ENCODE peak calls at places on chromosomes 3 and 15, in four cellular contexts. One of them, this sample, is unnamed.
A peak's percentile ranks its signal among the peaks of the same experiment; 100 is the strongest.

GRCh38 chr3:66598168-66598567 is 97.3 kb upstream of the LRIG1 start:
- DNase-seq in tibial artery: peak; percentile 68
- DNase-seq in kidney: no peak
- DNase-seq in heart right ventricle: no peak
- DNase-seq in this sample: peak; percentile 57

GRCh38 chr15:87877114-87877810 is 379.3 kb downstream of the NTRK3 start:
- DNase-seq in tibial artery: no peak
- DNase-seq in kidney: no peak
- DNase-seq in heart right ventricle: peak; percentile 18
- DNase-seq in this sample: no peak

GRCh38 chr15:84727429-84727828 is 11.5 kb upstream of the SEC11A start:
- DNase-seq in tibial artery: no peak
- DNase-seq in kidney: no peak
- DNase-seq in heart right ventricle: no peak
- DNase-seq in this sample: no peak

GRCh38 chr3:181629029-181629428 is 82.7 kb upstream of the SOX2 start:
- DNase-seq in tibial artery: no peak
- DNase-seq in kidney: no peak
- DNase-seq in heart right ventricle: no peak
- DNase-seq in this sample: no peak

GRCh38 chr3:60514866-60515265 is 736.4 kb downstream of the FHIT start:
- DNase-seq in tibial artery: no peak
- DNase-seq in kidney: no peak
- DNase-seq in heart right ventricle: peak; percentile 8
- DNase-seq in this sample: no peak

GRCh38 chr15:48653913-48654630 is 8.6 kb upstream of the FBN1 start:
- DNase-seq in tibial artery: no peak
- DNase-seq in kidney: no peak
- DNase-seq in heart right ventricle: peak; percentile 27
- DNase-seq in this sample: no peak

GRCh38 chr15:24734391-24734790 is 58.8 kb downstream of the NPAP1 start:
- DNase-seq in tibial artery: no peak
- DNase-seq in kidney: no peak
- DNase-seq in heart right ventricle: no peak
- DNase-seq in this sample: no peak

GRCh38 chr15:77255385-77255784 is 164.5 kb downstream of the PEAK1 start:
- DNase-seq in tibial artery: no peak
- DNase-seq in kidney: no peak
- DNase-seq in heart right ventricle: no peak
- DNase-seq in this sample: no peak

GRCh38 chr3:18194431-18194830 is 230.7 kb downstream of the SATB1 start:
- DNase-seq in tibial artery: no peak
- DNase-seq in kidney: no peak
- DNase-seq in heart right ventricle: no peak
- DNase-seq in this sample: no peak

GRCh38 chr3:21694506-21694905 is 56.5 kb downstream of the ZNF385D start:
- DNase-seq in tibial artery: no peak
- DNase-seq in kidney: no peak
- DNase-seq in heart right ventricle: no peak
- DNase-seq in this sample: no peak

GRCh38 chr15:74542192-74543042 is 1.4 kb downstream of the ARID3B start:
- DNase-seq in tibial artery: no peak
- DNase-seq in kidney: no peak
- DNase-seq in heart right ventricle: no peak
- DNase-seq in this sample: no peak

GRCh38 chr3:42092006-42092405 is 849 bp downstream of the TRAK1 start:
- DNase-seq in tibial artery: no peak
- DNase-seq in kidney: no peak
- DNase-seq in heart right ventricle: no peak
- DNase-seq in this sample: no peak

GRCh38 chr3:16460886-16461285 is 52.6 kb downstream of the RFTN1 start:
- DNase-seq in tibial artery: no peak
- DNase-seq in kidney: no peak
- DNase-seq in heart right ventricle: no peak
- DNase-seq in this sample: no peak

GRCh38 chr3:151044706-151045105 is 40.8 kb upstream of the MED12L start:
- DNase-seq in tibial artery: no peak
- DNase-seq in kidney: no peak
- DNase-seq in heart right ventricle: no peak
- DNase-seq in this sample: no peak

GRCh38 chr15:79593119-79593869 is 161.2 kb downstream of the MINAR1 start:
- DNase-seq in tibial artery: no peak
- DNase-seq in kidney: no peak
- DNase-seq in heart right ventricle: no peak
- DNase-seq in this sample: no peak

GRCh38 chr3:37816271-37816670 is 45.4 kb upstream of the CTDSPL start:
- DNase-seq in tibial artery: no peak
- DNase-seq in kidney: no peak
- DNase-seq in heart right ventricle: no peak
- DNase-seq in this sample: no peak

GRCh38 chr15:41772720-41773331 is 1.5 kb upstream of the MAPKBP1 start:
- DNase-seq in tibial artery: peak; percentile 69
- DNase-seq in kidney: no peak
- DNase-seq in heart right ventricle: no peak
- DNase-seq in this sample: peak; percentile 59

GRCh38 chr3:189460511-189460910 is 170.7 kb upstream of the TP63 start:
- DNase-seq in tibial artery: no peak
- DNase-seq in kidney: no peak
- DNase-seq in heart right ventricle: no peak
- DNase-seq in this sample: no peak

GRCh38 chr3:50853936-50854335 is 179.2 kb downstream of the DOCK3 start:
- DNase-seq in tibial artery: no peak
- DNase-seq in kidney: no peak
- DNase-seq in heart right ventricle: no peak
- DNase-seq in this sample: no peak

GRCh38 chr15:48424076-48424475 is 92.8 kb downstream of the DUT start:
- DNase-seq in tibial artery: no peak
- DNase-seq in kidney: no peak
- DNase-seq in heart right ventricle: no peak
- DNase-seq in this sample: no peak

GRCh38 chr15:73583568-73583967 is 49.6 kb downstream of the NPTN start:
- DNase-seq in tibial artery: no peak
- DNase-seq in kidney: no peak
- DNase-seq in heart right ventricle: no peak
- DNase-seq in this sample: no peak

GRCh38 chr3:194249323-194250103 is 101.6 kb downstream of the CPN2 start:
- DNase-seq in tibial artery: no peak
- DNase-seq in kidney: no peak
- DNase-seq in heart right ventricle: no peak
- DNase-seq in this sample: peak; percentile 52

GRCh38 chr15:33716025-33716424 is 252.3 kb upstream of the CHRM5 start:
- DNase-seq in tibial artery: no peak
- DNase-seq in kidney: no peak
- DNase-seq in heart right ventricle: no peak
- DNase-seq in this sample: no peak

GRCh38 chr3:12796171-12797123 is at the start of gene CAND2:
- DNase-seq in tibial artery: peak; percentile 85
- DNase-seq in kidney: peak; percentile 87
- DNase-seq in heart right ventricle: peak; percentile 78
- DNase-seq in this sample: no peak

GRCh38 chr15:90750186-90750585 is 33.0 kb downstream of the BLM start:
- DNase-seq in tibial artery: no peak
- DNase-seq in kidney: no peak
- DNase-seq in heart right ventricle: no peak
- DNase-seq in this sample: no peak

GRCh38 chr3:49006591-49007067 is 562 bp upstream of the WDR6 start:
- DNase-seq in tibial artery: peak; percentile 85
- DNase-seq in kidney: peak; percentile 89
- DNase-seq in heart right ventricle: peak; percentile 44
- DNase-seq in this sample: no peak

GRCh38 chr3:166810741-166811445 is 569.2 kb downstream of the ZBBX start:
- DNase-seq in tibial artery: no peak
- DNase-seq in kidney: no peak
- DNase-seq in heart right ventricle: no peak
- DNase-seq in this sample: no peak

GRCh38 chr3:114451561-114452018 is 157.8 kb downstream of the TIGIT start:
- DNase-seq in tibial artery: no peak
- DNase-seq in kidney: no peak
- DNase-seq in heart right ventricle: no peak
- DNase-seq in this sample: no peak
- H3K4me3 ChIP-seq in tibial artery: peak overlapping the region; percentile 9
- H3K4me3 ChIP-seq in kidney: peak overlapping the region; percentile 35
- H3K4me3 ChIP-seq in heart right ventricle: peak overlapping the region; percentile 35
- H3K4me3 ChIP-seq in this sample: peak overlapping the region; percentile 26

GRCh38 chr15:92900712-92901052 is 558 bp downstream of the CHD2 start:
- DNase-seq in tibial artery: no peak
- DNase-seq in kidney: no peak
- DNase-seq in heart right ventricle: no peak
- DNase-seq in this sample: no peak

GRCh38 chr15:92897620-92898019 is 2.5 kb upstream of the CHD2 start:
- DNase-seq in tibial artery: no peak
- DNase-seq in kidney: no peak
- DNase-seq in heart right ventricle: no peak
- DNase-seq in this sample: no peak

GRCh38 chr15:92899910-92900711 is at the start of gene CHD2:
- DNase-seq in tibial artery: peak; percentile 73
- DNase-seq in kidney: no peak
- DNase-seq in heart right ventricle: peak; percentile 33
- DNase-seq in this sample: no peak

GRCh38 chr15:92901053-92901761 is 1.1 kb downstream of the CHD2 start:
- DNase-seq in tibial artery: no peak
- DNase-seq in kidney: no peak
- DNase-seq in heart right ventricle: no peak
- DNase-seq in this sample: no peak

DNA sequence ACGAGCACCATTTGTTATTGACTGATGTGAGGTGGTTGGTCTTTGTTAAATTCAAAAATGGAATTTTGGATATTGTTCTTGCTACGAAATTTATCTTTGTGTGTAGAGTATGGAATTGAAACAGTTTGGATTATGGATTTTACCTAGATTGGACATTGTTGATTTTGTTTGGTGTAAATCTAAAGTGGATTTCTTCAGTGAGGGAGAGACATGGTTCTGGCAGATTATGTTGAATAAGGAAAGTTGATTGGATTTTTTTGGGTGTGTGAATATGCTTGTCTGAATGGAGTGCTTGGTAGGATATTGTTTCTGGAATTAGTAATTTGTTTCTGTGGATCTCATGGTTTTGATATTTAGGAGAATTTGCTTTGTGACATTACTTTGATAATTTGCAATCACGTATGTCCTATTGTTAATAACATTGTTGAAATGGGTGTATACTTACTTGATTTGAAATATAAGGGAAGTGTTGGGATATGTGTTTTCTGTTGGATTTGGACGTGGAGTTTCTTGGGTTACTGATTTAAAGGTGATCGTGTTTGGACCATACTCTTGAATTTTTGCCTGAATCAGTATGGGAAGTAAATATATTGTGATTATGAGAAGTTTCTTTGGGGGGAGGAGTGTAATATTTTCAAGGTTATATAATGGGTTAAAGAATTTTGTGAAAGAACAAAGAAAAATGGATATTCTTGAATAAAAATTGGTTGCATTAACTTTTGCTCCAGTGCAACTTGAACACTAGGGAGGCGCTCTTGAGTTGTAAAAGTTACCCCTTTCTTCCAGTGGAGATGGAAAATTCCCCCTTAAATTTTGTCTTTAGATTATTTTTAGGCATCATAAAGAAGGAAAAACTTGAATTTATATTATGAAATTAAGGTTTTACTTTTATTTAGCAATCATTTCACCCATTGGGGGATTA is 875 bp upstream of the CHD2 start:
- DNase-seq in tibial artery: no peak
- DNase-seq in kidney: no peak
- DNase-seq in heart right ventricle: no peak
- DNase-seq in this sample: no peak
- H3K4me3 ChIP-seq in tibial artery: no peak overlapping the region
- H3K4me3 ChIP-seq in kidney: peak overlapping the region; percentile 90
- H3K4me3 ChIP-seq in heart right ventricle: peak overlapping the region; percentile 61
- H3K4me3 ChIP-seq in this sample: no peak overlapping the region

DNA sequence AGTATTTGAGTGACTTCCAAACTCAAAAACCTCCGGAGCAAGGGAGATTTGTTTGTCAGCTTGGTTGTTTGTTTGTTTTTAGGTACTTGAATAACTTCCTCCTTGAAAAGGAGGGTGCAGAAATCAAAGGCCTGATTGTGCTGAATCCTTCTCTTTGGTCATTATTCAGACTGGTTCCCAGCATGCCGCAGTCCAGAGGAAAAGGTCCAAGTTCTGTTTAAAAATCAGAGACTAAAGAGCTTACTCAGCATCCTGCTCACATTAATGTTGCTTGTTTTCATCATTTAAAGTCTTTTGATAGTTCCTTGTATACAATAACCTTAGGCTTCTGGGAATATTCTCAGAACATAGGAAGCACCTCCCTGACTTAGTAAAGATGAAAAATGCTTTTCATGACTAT is 987 bp upstream of the SCG3 start:
- DNase-seq in tibial artery: no peak
- DNase-seq in kidney: no peak
- DNase-seq in heart right ventricle: no peak
- DNase-seq in this sample: no peak
- H3K4me3 ChIP-seq in tibial artery: no peak overlapping the region
- H3K4me3 ChIP-seq in kidney: no peak overlapping the region
- H3K4me3 ChIP-seq in heart right ventricle: no peak overlapping the region
- H3K4me3 ChIP-seq in this sample: no peak overlapping the region

GRCh38 chr15:81199031-81199779 is 2.5 kb downstream of the IL16 start:
- DNase-seq in tibial artery: no peak
- DNase-seq in kidney: no peak
- DNase-seq in heart right ventricle: no peak
- DNase-seq in this sample: no peak
- H3K4me3 ChIP-seq in tibial artery: no peak overlapping the region
- H3K4me3 ChIP-seq in kidney: no peak overlapping the region
- H3K4me3 ChIP-seq in heart right ventricle: no peak overlapping the region
- H3K4me3 ChIP-seq in this sample: no peak overlapping the region

DNA sequence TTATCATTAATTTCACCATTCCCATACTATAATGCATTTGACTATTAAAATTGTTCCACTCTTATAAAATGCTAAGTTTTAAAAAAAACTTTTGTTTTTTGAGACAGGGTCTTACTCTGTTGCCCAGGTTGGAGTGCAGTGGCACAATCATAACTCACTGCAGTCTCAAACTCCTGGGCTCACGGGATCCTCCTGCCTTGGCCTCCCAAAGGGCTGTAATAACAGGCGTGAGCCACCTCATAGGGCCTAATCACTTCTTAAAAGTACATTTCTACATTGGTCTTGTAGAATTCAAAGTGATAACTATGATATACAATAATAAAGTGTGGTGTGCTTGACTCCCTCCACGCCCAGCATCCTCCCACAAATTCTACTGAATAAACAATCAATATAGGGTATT is 3.0 kb downstream of the DENND4A start:
- DNase-seq in tibial artery: no peak
- DNase-seq in kidney: no peak
- DNase-seq in heart right ventricle: no peak
- DNase-seq in this sample: no peak
- H3K4me3 ChIP-seq in tibial artery: no peak overlapping the region
- H3K4me3 ChIP-seq in kidney: no peak overlapping the region
- H3K4me3 ChIP-seq in heart right ventricle: no peak overlapping the region
- H3K4me3 ChIP-seq in this sample: no peak overlapping the region